ENCODE peak calls at places on chromosome 22, in five cellular contexts. F is NCI-H510A treated with DMSO at 0.1 percent for 48 hours, O is amniotic stem cell, G is GM23338, N is dermis blood vessel endothelial cell. L is an unnamed sample.

GRCh38 chr22:44403166-44403565 is 90.4 kb upstream of the SHISAL1 start:
- DNase-seq in F (no peak), O (no peak), G (no peak), N (no peak), L (peak)

GRCh38 chr22:20591660-20592310 is 84.4 kb downstream of the MED15 start:
- DNase-seq in F (peak), O (no peak), G (peak), N (no peak), L (no peak)

GRCh38 chr22:24805790-24806662 is at the start of gene SGSM1:
- DNase-seq in F (peak), O (no peak), G (peak), N (peak), L (peak)

GRCh38 chr22:30752771-30753170 is 58.1 kb downstream of the OSBP2 start:
- DNase-seq in F (no peak), O (no peak), G (no peak), N (no peak), L (no peak)

GRCh38 chr22:19766235-19766505 is 5.6 kb downstream of the TBX1 start:
- DNase-seq in F (no peak), O (no peak), G (peak), N (no peak), L (peak)

GRCh38 chr22:41870786-41871185 is 37.9 kb downstream of the SREBF2 start:
- DNase-seq in F (no peak), O (no peak), G (no peak), N (no peak), L (no peak)

GRCh38 chr22:43293661-43294392 is 49.3 kb downstream of the SCUBE1 start:
- DNase-seq in F (peak), O (no peak), G (no peak), N (peak), L (peak)

GRCh38 chr22:24424001-24424900 is 3.1 kb upstream of the ADORA2A start:
- DNase-seq in F (no peak), O (no peak), G (peak), N (peak), L (peak)

GRCh38 chr22:43829448-43829821 is 17.3 kb upstream of the EFCAB6 start:
- DNase-seq in F (no peak), O (no peak), G (no peak), N (no peak), L (no peak)

GRCh38 chr22:23012081-23012622 is 58.2 kb upstream of the GNAZ start:
- DNase-seq in F (no peak), O (no peak), G (no peak), N (no peak), L (no peak)

GRCh38 chr22:49976439-49977175 is 16.0 kb downstream of the PIM3 start:
- DNase-seq in F (no peak), O (no peak), G (no peak), N (no peak), L (no peak)

GRCh38 chr22:20644071-20644642 is 129.8 kb upstream of the SERPIND1 start:
- DNase-seq in F (no peak), O (no peak), G (no peak), N (no peak), L (no peak)

GRCh38 chr22:44909241-44909640 is 100.6 kb downstream of the PHF21B start:
- DNase-seq in F (no peak), O (no peak), G (no peak), N (no peak), L (no peak)

GRCh38 chr22:41596776-41597634 is 7.4 kb upstream of the PMM1 start:
- DNase-seq in F (peak), O (no peak), G (peak), N (peak), L (peak)

GRCh38 chr22:30280495-30280894 is 8.8 kb downstream of the CASTOR1 start:
- DNase-seq in F (no peak), O (no peak), G (no peak), N (no peak), L (no peak)

GRCh38 chr22:39174498-39175120 is 22.1 kb upstream of the CBX7 start:
- DNase-seq in F (no peak), O (peak), G (peak), N (peak), L (peak)

GRCh38 chr22:30186048-30186447 is 60.5 kb downstream of the LIF start:
- DNase-seq in F (peak), O (no peak), G (no peak), N (no peak), L (no peak)

GRCh38 chr22:40396882-40397281 is 26.5 kb downstream of the SGSM3 start:
- DNase-seq in F (peak), O (peak), G (peak), N (peak), L (peak)